ENCODE peak calls at places on chromosomes 5 and 9, in five cellular contexts. E is suprapubic skin, R is mesothelial cell of epicardium, S is CMK, A is bronchial epithelial cell. D is an unnamed sample.

GRCh38 chr5:59548807-59549357 is 344.6 kb downstream of the PDE4D start:
- DNase-seq in A (peak; percentile 87), R (no peak), E (no peak), S (no peak), D (no peak)

GRCh38 chr9:133733421-133734250 is 4.5 kb downstream of the SARDH start:
- DNase-seq in S (no peak), R (no peak), A (no peak), E (no peak), D (peak; percentile 68)

GRCh38 chr9:123601828-123602227 is 245.8 kb downstream of the CRB2 start:
- DNase-seq in E (no peak), R (no peak), S (no peak), A (no peak), D (no peak)

GRCh38 chr9:108056083-108056804 is 566.7 kb upstream of the KLF4 start:
- DNase-seq in A (peak; percentile 89), S (no peak), R (no peak), E (no peak), D (no peak)

GRCh38 chr5:122195784-122196394 is 66.5 kb downstream of the ZNF474 start:
- DNase-seq in R (no peak), A (peak; percentile 60), E (no peak), S (no peak), D (no peak)

GRCh38 chr5:21880164-21880563 is 973.0 kb downstream of the CDH12 start:
- DNase-seq in R (no peak), S (no peak), A (no peak), E (no peak), D (no peak)

GRCh38 chr5:112109331-112109993 is 309.6 kb downstream of the EPB41L4A start:
- DNase-seq in A (peak; percentile 95), E (no peak), R (no peak), S (no peak), D (no peak)

GRCh38 chr5:59873113-59873512 is 20.4 kb downstream of the PDE4D start:
- DNase-seq in R (no peak), S (no peak), E (no peak), A (no peak), D (no peak)

GRCh38 chr5:51382759-51383493 is at the start of gene ISL1:
- DNase-seq in S (no peak), A (peak; percentile 79), E (no peak), R (peak; percentile 86), D (no peak)

GRCh38 chr9:101504188-101504587 is 29.5 kb upstream of the RNF20 start:
- DNase-seq in E (no peak), R (no peak), S (no peak), A (no peak), D (no peak)

GRCh38 chr5:54785729-54786548 is 199.5 kb downstream of the ESM1 start:
- DNase-seq in R (no peak), E (no peak), A (no peak), S (peak; percentile 67), D (no peak)

GRCh38 chr5:177600458-177601018 is 606 bp downstream of the B4GALT7 start:
- DNase-seq in S (no peak), R (no peak), A (peak; percentile 36), E (no peak), D (no peak)

GRCh38 chr5:143213231-143213850 is 190.1 kb downstream of the NR3C1 start:
- DNase-seq in R (no peak), A (no peak), E (no peak), S (no peak), D (no peak)

GRCh38 chr5:83095973-83096539 is 18.7 kb downstream of the XRCC4 start:
- DNase-seq in A (peak; percentile 90), R (no peak), S (no peak), E (no peak), D (no peak)

GRCh38 chr5:159928122-159928960 is 12.1 kb downstream of the ADRA1B start:
- DNase-seq in A (peak; percentile 95), E (no peak), S (no peak), R (no peak), D (no peak)

GRCh38 chr5:135332519-135333150 is 66.4 kb downstream of the MACROH2A1 start:
- DNase-seq in E (no peak), A (peak; percentile 67), R (no peak), S (no peak), D (no peak)

GRCh38 chr5:136984772-136985455 is 514.2 kb downstream of the SPOCK1 start:
- DNase-seq in E (no peak), A (no peak), R (no peak), S (no peak), D (no peak)

GRCh38 chr5:57499262-57500050 is 16.8 kb upstream of the ACTBL2 start:
- DNase-seq in E (no peak), S (no peak), R (no peak), A (peak; percentile 76), D (no peak)

GRCh38 chr5:133930061-133930823 is 38.2 kb downstream of the C5orf15 start:
- DNase-seq in E (no peak), R (no peak), A (no peak), S (no peak), D (no peak)

GRCh38 chr9:37034938-37035471 is 937 bp upstream of the PAX5 start:
- DNase-seq in S (no peak), A (no peak), E (no peak), R (no peak), D (no peak)

GRCh38 chr9:20689833-20690232 is 5.8 kb downstream of the FOCAD start:
- DNase-seq in R (no peak), S (no peak), E (no peak), A (no peak), D (no peak)

GRCh38 chr5:123088031-123088805 is 823 bp upstream of the PRDM6 start:
- DNase-seq in A (no peak), R (peak; percentile 63), S (no peak), E (peak; percentile 83), D (no peak)

GRCh38 chr5:141790630-141791029 is 87.6 kb downstream of the PCDH1 start:
- DNase-seq in A (no peak), E (no peak), S (no peak), R (no peak), D (no peak)

D was measured in type B pancreatic cell.